ENCODE peak calls at places on chromosomes 16 and 17, in four cellular contexts. G, N, I and S are unnamed samples.

GRCh38 chr16:4682616-4683254 is 10.6 kb upstream of the NUDT16L1 start:
- DNase-seq in G (peak; percentile 86), N (peak; percentile 65), I (no peak), S (peak; percentile 72)

GRCh38 chr16:85717393-85718152 is 28.8 kb upstream of the GINS2 start:
- DNase-seq in G (peak; percentile 73), N (peak; percentile 60), I (no peak), S (peak; percentile 76)

GRCh38 chr16:84933774-84934571 is 77.4 kb downstream of the ZDHHC7 start:
- DNase-seq in G (no peak), N (peak; percentile 55), I (no peak), S (no peak)

GRCh38 chr16:12176051-12176450 is 199.5 kb downstream of the SNX29 start:
- DNase-seq in G (no peak), N (no peak), I (no peak), S (no peak)

GRCh38 chr17:61157246-61157887 is 242.3 kb upstream of the TBX2 start:
- DNase-seq in G (no peak), N (no peak), I (no peak), S (no peak)

GRCh38 chr16:13118091-13118490 is 216.7 kb downstream of the SHISA9 start:
- DNase-seq in G (no peak), N (no peak), I (no peak), S (no peak)

GRCh38 chr17:41008811-41009210 is at the start of gene KRTAP3-1:
- DNase-seq in G (no peak), N (peak; percentile 28), I (no peak), S (no peak)

GRCh38 chr16:89119661-89120141 is 26.0 kb downstream of the ACSF3 start:
- DNase-seq in G (peak; percentile 9), N (no peak), I (no peak), S (no peak)

GRCh38 chr17:79674506-79675412 is 56.0 kb upstream of the ENPP7 start:
- DNase-seq in G (no peak), N (no peak), I (no peak), S (no peak)

GRCh38 chr17:29555840-29556239 is 11.0 kb downstream of the ABHD15 start:
- DNase-seq in G (no peak), N (peak; percentile 92), I (no peak), S (no peak)

GRCh38 chr17:5762191-5762590 is 177.9 kb upstream of the NLRP1 start:
- DNase-seq in G (no peak), N (no peak), I (no peak), S (no peak)

GRCh38 chr17:79732804-79733691 is 2.3 kb downstream of the ENPP7 start:
- DNase-seq in G (no peak), N (peak; percentile 54), I (peak; percentile 55), S (no peak)

GRCh38 chr16:81265658-81266451 is 27.4 kb downstream of the BCO1 start:
- DNase-seq in G (no peak), N (no peak), I (no peak), S (no peak)

GRCh38 chr17:68033636-68034451 is 1.7 kb upstream of the KPNA2 start:
- DNase-seq in G (peak; percentile 48), N (peak; percentile 95), I (no peak), S (peak; percentile 30)

GRCh38 chr17:8409966-8410881 is 12.6 kb upstream of the RNF222 start:
- DNase-seq in G (peak; percentile 92), N (peak; percentile 80), I (peak; percentile 17), S (peak; percentile 61)

GRCh38 chr16:31496670-31497069 is 11.5 kb downstream of the RUSF1 start:
- DNase-seq in G (no peak), N (no peak), I (no peak), S (no peak)

GRCh38 chr17:8846768-8847211 is 20.7 kb downstream of the PIK3R6 start:
- DNase-seq in G (no peak), N (peak; percentile 33), I (no peak), S (peak; percentile 46)

GRCh38 chr16:75593825-75594820 is 27.9 kb downstream of the GABARAPL2 start:
- DNase-seq in G (peak; percentile 44), N (peak; percentile 87), I (no peak), S (peak; percentile 73)

GRCh38 chr17:4130715-4131114 is 12.1 kb downstream of the ZZEF1 start:
- DNase-seq in G (no peak), N (no peak), I (no peak), S (peak; percentile 16)

GRCh38 chr17:74513987-74514631 is 17.2 kb downstream of the CD300LB start:
- DNase-seq in G (no peak), N (peak; percentile 40), I (peak; percentile 73), S (peak; percentile 15)

GRCh38 chr16:11105038-11105903 is 150.7 kb downstream of the SOCS1 start:
- DNase-seq in G (no peak), N (peak; percentile 90), I (peak; percentile 86), S (peak; percentile 81)

GRCh38 chr17:75756451-75757085 is 8.4 kb downstream of the GALK1 start:
- DNase-seq in G (no peak), N (no peak), I (no peak), S (no peak)

GRCh38 chr17:4087911-4088693 is 54.7 kb downstream of the ZZEF1 start:
- DNase-seq in G (no peak), N (no peak), I (no peak), S (no peak)

GRCh38 chr16:87931504-87931903 is 4.8 kb downstream of the CA5A start:
- DNase-seq in G (no peak), N (no peak), I (no peak), S (peak; percentile 77)

GRCh38 chr17:7167832-7168231 is 11.3 kb downstream of the ASGR1 start:
- DNase-seq in G (no peak), N (peak; percentile 56), I (no peak), S (no peak)

GRCh38 chr17:59427425-59427921 is 96.0 kb downstream of the YPEL2 start:
- DNase-seq in G (no peak), N (no peak), I (no peak), S (no peak)

GRCh38 chr16:22678311-22678710 is 135.7 kb upstream of the HS3ST2 start:
- DNase-seq in G (no peak), N (no peak), I (no peak), S (no peak)

GRCh38 chr16:57622361-57623250 is 5.8 kb upstream of the ADGRG1 start:
- DNase-seq in G (no peak), N (peak; percentile 35), I (no peak), S (no peak)

GRCh38 chr16:4376126-4376819 is 4.6 kb downstream of the VASN start:
- DNase-seq in G (peak; percentile 13), N (no peak), I (no peak), S (no peak)

GRCh38 chr16:74748042-74748709 is 26.4 kb downstream of the FA2H start:
- DNase-seq in G (no peak), N (no peak), I (no peak), S (no peak)

GRCh38 chr16:593807-594206 is 3.9 kb downstream of the RAB40C start:
- DNase-seq in G (no peak), N (no peak), I (no peak), S (no peak)

GRCh38 chr16:52552643-52553042 is 5.7 kb upstream of the TOX3 start:
- DNase-seq in G (no peak), N (no peak), I (no peak), S (no peak)

GRCh38 chr16:3175157-3176153 is 12.5 kb upstream of the OR1F1 start:
- DNase-seq in G (peak; percentile 86), N (peak; percentile 78), I (no peak), S (peak; percentile 52)

GRCh38 chr16:22250522-22250921 is 44.4 kb downstream of the EEF2K start:
- DNase-seq in G (no peak), N (no peak), I (no peak), S (peak; percentile 48)

GRCh38 chr16:84482951-84483881 is 21.2 kb downstream of the MEAK7 start:
- DNase-seq in G (peak; percentile 5), N (no peak), I (no peak), S (no peak)

GRCh38 chr16:30902070-30902972 is 5.9 kb downstream of the CTF1 start:
- DNase-seq in G (peak; percentile 61), N (peak; percentile 33), I (no peak), S (peak; percentile 89)

GRCh38 chr17:66353937-66354401 is 51.6 kb downstream of the PRKCA start:
- DNase-seq in G (no peak), N (no peak), I (no peak), S (no peak)
- TF ChIP-seq NR2C2 in G (no peak), N (no peak), I (no peak), S (no peak)

GRCh38 chr17:34308376-34308775 is 10.9 kb upstream of the CCL8 start:
- DNase-seq in G (no peak), N (no peak), I (no peak), S (no peak)

GRCh38 chr17:34314279-34314678 is 5.0 kb upstream of the CCL8 start:
- DNase-seq in G (no peak), N (no peak), I (no peak), S (no peak)

GRCh38 chr17:34313164-34313563 is 6.1 kb upstream of the CCL8 start:
- DNase-seq in G (no peak), N (no peak), I (no peak), S (no peak)

GRCh38 chr17:34311291-34311690 is 7.9 kb upstream of the CCL8 start:
- DNase-seq in G (no peak), N (no peak), I (no peak), S (no peak)

DNA sequence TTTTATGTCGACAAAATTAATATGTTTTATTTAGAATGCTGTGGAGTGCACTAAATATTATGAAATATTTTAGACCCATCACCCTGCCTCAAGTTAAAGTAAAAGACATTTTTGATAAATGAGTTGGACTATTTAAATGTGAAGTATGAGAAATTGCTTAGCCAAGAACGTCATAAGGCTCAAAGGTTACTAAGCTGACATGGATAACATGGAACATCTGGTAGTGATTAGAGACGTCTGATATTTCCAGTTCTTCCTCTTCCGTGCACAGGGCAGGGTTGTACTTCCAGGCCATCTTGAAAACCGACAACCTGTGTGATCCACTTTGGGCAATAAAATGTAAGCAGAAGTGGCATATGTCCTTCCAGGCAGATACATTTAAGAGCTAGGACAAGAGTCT is 7.2 kb upstream of the CCL8 start:
- DNase-seq in G (no peak), N (no peak), I (no peak), S (no peak)
- TF ChIP-seq ETV6 in G (no peak), N (no peak), I (no peak), S (no peak)

GRCh38 chr16:79267146-79267545 is 333.4 kb downstream of the MAF start:
- DNase-seq in G (no peak), N (no peak), I (no peak), S (no peak)

GRCh38 chr16:79270011-79270410 is 330.5 kb downstream of the MAF start:
- DNase-seq in G (no peak), N (no peak), I (no peak), S (no peak)

GRCh38 chr16:79267781-79268180 is 332.8 kb downstream of the MAF start:
- DNase-seq in G (no peak), N (no peak), I (no peak), S (no peak)

GRCh38 chr16:79271583-79271982 is 329.0 kb downstream of the MAF start:
- DNase-seq in G (no peak), N (no peak), I (no peak), S (no peak)

GRCh38 chr16:79269211-79269863 is 331.2 kb downstream of the MAF start:
- DNase-seq in G (no peak), N (no peak), I (peak; percentile 61), S (no peak)
- TF ChIP-seq NR2C2 in G (no peak), N (no peak), I (no peak), S (no peak)

GRCh38 chr17:2947588-2947950 is 115.8 kb downstream of the OR1D5 start:
- DNase-seq in G (no peak), N (no peak), I (no peak), S (no peak)

GRCh38 chr17:2950846-2951245 is 112.6 kb downstream of the OR1D5 start:
- DNase-seq in G (no peak), N (no peak), I (no peak), S (no peak)

GRCh38 chr17:2947996-2948550 is 115.3 kb downstream of the OR1D5 start:
- DNase-seq in G (no peak), N (no peak), I (no peak), S (no peak)

GRCh38 chr17:2949469-2950044 is 113.8 kb downstream of the OR1D5 start:
- DNase-seq in G (no peak), N (no peak), I (no peak), S (no peak)

GRCh38 chr17:2948721-2949468 is 114.5 kb downstream of the OR1D5 start:
- DNase-seq in G (no peak), N (no peak), I (no peak), S (no peak)
- TF ChIP-seq ETV6 in G (no peak), N (no peak), I (no peak), S (no peak)